ENCODE peak calls at places on chromosome 10, in ten cellular contexts. X is occipital lobe; P is NCI-H446; E is IMR-90; W is upper lobe of right lung; C is stimulated activated CD8-positive, alpha-beta memory T cell treated with anti-CD3 and anti-CD28 coated beads, Interleukin-4, amount 100 ng/mL, for 4 hours; G is choroid plexus epithelial cell; Z is left cardiac atrium; F is effector memory CD4-positive, alpha-beta T cell; T is NCI-H1092. D is an unnamed sample.

GRCh38 chr10:16458196-16458977 is 21.6 kb downstream of the PTER start:
- DNase-seq in F (no peak), T (no peak), W (no peak), P (no peak), Z (no peak), C (no peak), E (no peak), G (no peak), X (no peak), D (no peak)

GRCh38 chr10:239109-239508 is 103.9 kb downstream of the ZMYND11 start:
- DNase-seq in E (peak; percentile 29), G (peak; percentile 8), T (no peak), W (no peak), F (no peak), X (no peak), C (no peak), Z (no peak), P (no peak), D (no peak)

GRCh38 chr10:96794786-96795733 is 37.0 kb upstream of the LCOR start:
- DNase-seq in C (no peak), W (no peak), G (peak; percentile 25), T (no peak), P (no peak), F (no peak), Z (no peak), E (no peak), X (no peak), D (no peak)

GRCh38 chr10:89122431-89123066 is 84.6 kb downstream of the CH25H start:
- DNase-seq in W (no peak), X (no peak), Z (no peak), C (no peak), F (no peak), G (peak; percentile 34), E (peak; percentile 35), P (no peak), T (no peak), D (no peak)

GRCh38 chr10:71798308-71798624 is 24.9 kb upstream of the VSIR start:
- DNase-seq in Z (no peak), E (no peak), C (no peak), G (no peak), W (no peak), P (no peak), T (no peak), X (no peak), F (no peak), D (no peak)

GRCh38 chr10:44334091-44334490 is 50.8 kb downstream of the CXCL12 start:
- DNase-seq in E (no peak), W (no peak), G (no peak), Z (no peak), T (no peak), P (no peak), X (no peak), F (no peak), C (no peak), D (peak; percentile 33)

GRCh38 chr10:70652761-70653657 is 19.3 kb upstream of the ADAMTS14 start:
- DNase-seq in Z (peak; percentile 71), G (peak; percentile 99), F (no peak), X (no peak), E (peak; percentile 98), C (no peak), W (no peak), P (peak; percentile 53), T (no peak), D (peak; percentile 73)

GRCh38 chr10:114103286-114103685 is 59.6 kb downstream of the ADRB1 start:
- DNase-seq in T (no peak), F (no peak), G (peak; percentile 85), X (peak; percentile 13), E (peak; percentile 67), Z (no peak), W (no peak), C (no peak), P (no peak), D (no peak)

GRCh38 chr10:70302292-70302691 is 18.5 kb upstream of the NPFFR1 start:
- DNase-seq in P (no peak), C (no peak), E (peak; percentile 58), X (no peak), T (no peak), W (no peak), G (peak; percentile 77), F (no peak), Z (no peak), D (no peak)

GRCh38 chr10:128551475-128551874 is 425.3 kb upstream of the MKI67 start:
- DNase-seq in P (no peak), F (no peak), X (no peak), C (no peak), E (no peak), G (no peak), T (no peak), W (no peak), Z (no peak), D (no peak)

GRCh38 chr10:84198206-84198915 is 4.0 kb downstream of the CDHR1 start:
- DNase-seq in P (no peak), E (no peak), T (no peak), F (no peak), G (no peak), W (peak; percentile 28), X (no peak), C (no peak), Z (no peak), D (no peak)

GRCh38 chr10:7159517-7159916 is 251.3 kb downstream of the SFMBT2 start:
- DNase-seq in P (no peak), T (no peak), X (no peak), C (no peak), E (no peak), F (no peak), W (no peak), G (no peak), Z (no peak), D (no peak)

GRCh38 chr10:15369642-15370211 is 1.4 kb downstream of the FAM171A1 start:
- DNase-seq in F (no peak), Z (peak; percentile 29), W (no peak), P (no peak), G (no peak), T (no peak), X (no peak), C (no peak), E (no peak), D (no peak)

GRCh38 chr10:3776796-3777571 is 8.0 kb downstream of the KLF6 start:
- DNase-seq in Z (peak; percentile 73), T (no peak), X (peak; percentile 11), F (peak; percentile 59), W (no peak), E (peak; percentile 94), P (no peak), G (peak; percentile 94), C (no peak), D (peak; percentile 82)

GRCh38 chr10:119104653-119105024 is 726 bp downstream of the DENND10 start:
- DNase-seq in T (no peak), F (no peak), X (peak; percentile 41), Z (peak; percentile 30), C (no peak), G (peak; percentile 34), P (no peak), E (no peak), W (peak; percentile 71), D (peak; percentile 73)

GRCh38 chr10:30687698-30688213 is 58.2 kb upstream of the LYZL2 start:
- DNase-seq in Z (peak; percentile 77), P (peak; percentile 60), C (peak; percentile 66), T (peak; percentile 55), F (peak; percentile 66), X (peak; percentile 50), W (peak; percentile 87), G (peak; percentile 83), E (peak; percentile 68), D (no peak)

GRCh38 chr10:71966046-71967004 is 2.1 kb downstream of the CHST3 start:
- DNase-seq in X (no peak), P (no peak), W (no peak), E (peak; percentile 65), Z (no peak), T (no peak), C (no peak), G (no peak), F (no peak), D (no peak)

GRCh38 chr10:110916554-110917346 is 2.2 kb downstream of the BBIP1 start:
- DNase-seq in F (no peak), W (no peak), G (peak; percentile 90), X (no peak), C (no peak), E (peak; percentile 87), Z (no peak), P (no peak), T (no peak), D (no peak)

GRCh38 chr10:49596493-49596809 is 13.7 kb upstream of the SLC18A3 start:
- DNase-seq in E (no peak), P (no peak), X (no peak), Z (no peak), C (no peak), T (no peak), W (no peak), F (no peak), G (no peak), D (no peak)

GRCh38 chr10:62302760-62303159 is 34.1 kb upstream of the RTKN2 start:
- DNase-seq in W (no peak), X (no peak), F (no peak), E (no peak), Z (no peak), G (no peak), T (no peak), P (no peak), C (no peak), D (no peak)

D was measured in coronary artery.